ENCODE peak calls at places on chromosome 20, in five cellular contexts. One of them, this sample, is unnamed.

GRCh38 chr20:11178946-11179654 is 505.3 kb upstream of the JAG1 start:
- DNase-seq in HS-5: peak; percentile 42
- DNase-seq in head of caudate nucleus: no peak
- DNase-seq in SW 1271: peak; percentile 29
- DNase-seq in ELR: peak; percentile 75
- DNase-seq in this sample: peak; percentile 94

GRCh38 chr20:48329676-48330644 is 497.8 kb downstream of the PREX1 start:
- DNase-seq in HS-5: peak; percentile 33
- DNase-seq in head of caudate nucleus: no peak
- DNase-seq in SW 1271: no peak
- DNase-seq in ELR: peak; percentile 24
- DNase-seq in this sample: peak; percentile 67

GRCh38 chr20:23282546-23282945 is 68.0 kb upstream of the NXT1 start:
- DNase-seq in HS-5: no peak
- DNase-seq in head of caudate nucleus: no peak
- DNase-seq in SW 1271: no peak
- DNase-seq in ELR: no peak
- DNase-seq in this sample: no peak

GRCh38 chr20:4814696-4815252 is 93.1 kb downstream of the PRND start:
- DNase-seq in HS-5: no peak
- DNase-seq in head of caudate nucleus: no peak
- DNase-seq in SW 1271: no peak
- DNase-seq in ELR: no peak
- DNase-seq in this sample: peak; percentile 58

GRCh38 chr20:25139061-25139705 is 56.3 kb upstream of the ENTPD6 start:
- DNase-seq in HS-5: no peak
- DNase-seq in head of caudate nucleus: no peak
- DNase-seq in SW 1271: no peak
- DNase-seq in ELR: no peak
- DNase-seq in this sample: peak; percentile 10

GRCh38 chr20:58623579-58624473 is 27.3 kb upstream of the STX16 start:
- DNase-seq in HS-5: peak; percentile 84
- DNase-seq in head of caudate nucleus: no peak
- DNase-seq in SW 1271: peak; percentile 85
- DNase-seq in ELR: peak; percentile 99
- DNase-seq in this sample: peak; percentile 95

GRCh38 chr20:12049125-12049524 is 131.4 kb downstream of the BTBD3 start:
- DNase-seq in HS-5: no peak
- DNase-seq in head of caudate nucleus: no peak
- DNase-seq in SW 1271: no peak
- DNase-seq in ELR: peak; percentile 69
- DNase-seq in this sample: no peak

GRCh38 chr20:35831029-35831428 is 59.2 kb downstream of the PHF20 start:
- DNase-seq in HS-5: peak; percentile 33
- DNase-seq in head of caudate nucleus: no peak
- DNase-seq in SW 1271: no peak
- DNase-seq in ELR: peak; percentile 78
- DNase-seq in this sample: no peak

GRCh38 chr20:13995841-13996240 is 525 bp downstream of the MACROD2 start:
- DNase-seq in HS-5: no peak
- DNase-seq in head of caudate nucleus: no peak
- DNase-seq in SW 1271: no peak
- DNase-seq in ELR: no peak
- DNase-seq in this sample: peak; percentile 23

GRCh38 chr20:5524886-5525285 is 208.1 kb upstream of the PROKR2 start:
- DNase-seq in HS-5: no peak
- DNase-seq in head of caudate nucleus: no peak
- DNase-seq in SW 1271: no peak
- DNase-seq in ELR: no peak
- DNase-seq in this sample: no peak

GRCh38 chr20:44736170-44737021 is 9.3 kb upstream of the KCNK15 start:
- DNase-seq in HS-5: peak; percentile 64
- DNase-seq in head of caudate nucleus: peak; percentile 72
- DNase-seq in SW 1271: peak; percentile 41
- DNase-seq in ELR: peak; percentile 87
- DNase-seq in this sample: peak; percentile 91

GRCh38 chr20:64199395-64199794 is 35.1 kb downstream of the MYT1 start:
- DNase-seq in HS-5: no peak
- DNase-seq in head of caudate nucleus: no peak
- DNase-seq in SW 1271: no peak
- DNase-seq in ELR: no peak
- DNase-seq in this sample: no peak

GRCh38 chr20:21719592-21720214 is 14.2 kb downstream of the PAX1 start:
- DNase-seq in HS-5: peak; percentile 16
- DNase-seq in head of caudate nucleus: peak; percentile 48
- DNase-seq in SW 1271: no peak
- DNase-seq in ELR: peak; percentile 53
- DNase-seq in this sample: peak; percentile 79

GRCh38 chr20:703010-703409 is 27.4 kb upstream of the SCRT2 start:
- DNase-seq in HS-5: no peak
- DNase-seq in head of caudate nucleus: no peak
- DNase-seq in SW 1271: no peak
- DNase-seq in ELR: no peak
- DNase-seq in this sample: no peak

GRCh38 chr20:43799150-43799711 is 72.4 kb upstream of the GTSF1L start:
- DNase-seq in HS-5: no peak
- DNase-seq in head of caudate nucleus: no peak
- DNase-seq in SW 1271: no peak
- DNase-seq in ELR: peak; percentile 59
- DNase-seq in this sample: no peak

GRCh38 chr20:1820137-1821074 is 74.8 kb upstream of the SIRPA start:
- DNase-seq in HS-5: no peak
- DNase-seq in head of caudate nucleus: no peak
- DNase-seq in SW 1271: no peak
- DNase-seq in ELR: peak; percentile 80
- DNase-seq in this sample: no peak

GRCh38 chr20:48801197-48801596 is 26.6 kb downstream of the PREX1 start:
- DNase-seq in HS-5: no peak
- DNase-seq in head of caudate nucleus: no peak
- DNase-seq in SW 1271: no peak
- DNase-seq in ELR: no peak
- DNase-seq in this sample: no peak

GRCh38 chr20:53643031-53643832 is 49.6 kb upstream of the ZNF217 start:
- DNase-seq in HS-5: peak; percentile 100
- DNase-seq in head of caudate nucleus: no peak
- DNase-seq in SW 1271: no peak
- DNase-seq in ELR: peak; percentile 92
- DNase-seq in this sample: peak; percentile 91

GRCh38 chr20:24768226-24768625 is 180.8 kb upstream of the CST7 start:
- DNase-seq in HS-5: no peak
- DNase-seq in head of caudate nucleus: no peak
- DNase-seq in SW 1271: no peak
- DNase-seq in ELR: no peak
- DNase-seq in this sample: no peak

GRCh38 chr20:52943185-52943841 is 28.8 kb upstream of the TSHZ2 start:
- DNase-seq in HS-5: peak; percentile 100
- DNase-seq in head of caudate nucleus: no peak
- DNase-seq in SW 1271: no peak
- DNase-seq in ELR: no peak
- DNase-seq in this sample: no peak

This sample was measured in dermis blood vessel endothelial cell.